ENCODE peak calls at places on chromosome 6, in nine cellular contexts. One of them, this sample, is unnamed.
A peak's percentile ranks its signal among the peaks of the same experiment; 100 is the strongest.

GRCh38 chr6:138238368-138238767 is 20.1 kb upstream of the PBOV1 start:
- DNase-seq in foreskin fibroblast: no peak
- DNase-seq in IMR-90: no peak
- DNase-seq in left lung: no peak
- DNase-seq in WERI-Rb-1: no peak
- DNase-seq in psoas muscle: no peak
- DNase-seq in skeletal muscle cell: no peak
- DNase-seq in GM23338: no peak
- DNase-seq in hepatocyte: no peak
- DNase-seq in this sample: no peak

GRCh38 chr6:38302081-38302480 is 337.6 kb downstream of the BTBD9 start:
- DNase-seq in psoas muscle: no peak
- DNase-seq in skeletal muscle cell: no peak
- DNase-seq in WERI-Rb-1: no peak
- DNase-seq in foreskin fibroblast: peak; percentile 41
- DNase-seq in left lung: no peak
- DNase-seq in hepatocyte: no peak
- DNase-seq in GM23338: no peak
- DNase-seq in IMR-90: peak; percentile 58
- DNase-seq in this sample: no peak

GRCh38 chr6:24667378-24667803 is 514 bp downstream of the ACOT13 start:
- DNase-seq in foreskin fibroblast: peak; percentile 58
- DNase-seq in IMR-90: peak; percentile 23
- DNase-seq in WERI-Rb-1: no peak
- DNase-seq in psoas muscle: no peak
- DNase-seq in skeletal muscle cell: no peak
- DNase-seq in left lung: no peak
- DNase-seq in hepatocyte: peak; percentile 76
- DNase-seq in GM23338: no peak
- DNase-seq in this sample: no peak

GRCh38 chr6:3405182-3405518 is 51.7 kb downstream of the SLC22A23 start:
- DNase-seq in foreskin fibroblast: no peak
- DNase-seq in GM23338: no peak
- DNase-seq in hepatocyte: no peak
- DNase-seq in skeletal muscle cell: no peak
- DNase-seq in IMR-90: no peak
- DNase-seq in psoas muscle: no peak
- DNase-seq in left lung: no peak
- DNase-seq in WERI-Rb-1: no peak
- DNase-seq in this sample: no peak

GRCh38 chr6:138973481-138974140 is 14.4 kb downstream of the REPS1 start:
- DNase-seq in hepatocyte: no peak
- DNase-seq in IMR-90: peak; percentile 67
- DNase-seq in psoas muscle: no peak
- DNase-seq in foreskin fibroblast: peak; percentile 77
- DNase-seq in left lung: no peak
- DNase-seq in GM23338: no peak
- DNase-seq in skeletal muscle cell: no peak
- DNase-seq in WERI-Rb-1: no peak
- DNase-seq in this sample: no peak

GRCh38 chr6:156060013-156060412 is 604.4 kb upstream of the NOX3 start:
- DNase-seq in psoas muscle: no peak
- DNase-seq in IMR-90: no peak
- DNase-seq in hepatocyte: no peak
- DNase-seq in foreskin fibroblast: no peak
- DNase-seq in skeletal muscle cell: no peak
- DNase-seq in left lung: no peak
- DNase-seq in GM23338: no peak
- DNase-seq in WERI-Rb-1: no peak
- DNase-seq in this sample: no peak

GRCh38 chr6:56649053-56649769 is 6.5 kb upstream of the DST start:
- DNase-seq in left lung: no peak
- DNase-seq in skeletal muscle cell: no peak
- DNase-seq in foreskin fibroblast: no peak
- DNase-seq in WERI-Rb-1: no peak
- DNase-seq in IMR-90: no peak
- DNase-seq in psoas muscle: no peak
- DNase-seq in hepatocyte: peak; percentile 27
- DNase-seq in GM23338: no peak
- DNase-seq in this sample: no peak

GRCh38 chr6:38503940-38504682 is 135.6 kb downstream of the BTBD9 start:
- DNase-seq in foreskin fibroblast: no peak
- DNase-seq in psoas muscle: no peak
- DNase-seq in GM23338: no peak
- DNase-seq in IMR-90: no peak
- DNase-seq in hepatocyte: no peak
- DNase-seq in WERI-Rb-1: no peak
- DNase-seq in skeletal muscle cell: peak; percentile 25
- DNase-seq in left lung: no peak
- DNase-seq in this sample: no peak

GRCh38 chr6:75802366-75802765 is 53.3 kb downstream of the MYO6 start:
- DNase-seq in foreskin fibroblast: no peak
- DNase-seq in WERI-Rb-1: no peak
- DNase-seq in skeletal muscle cell: no peak
- DNase-seq in psoas muscle: no peak
- DNase-seq in IMR-90: peak; percentile 10
- DNase-seq in left lung: no peak
- DNase-seq in hepatocyte: no peak
- DNase-seq in GM23338: no peak
- DNase-seq in this sample: no peak

GRCh38 chr6:81605526-81605925 is 147.0 kb downstream of the TENT5A start:
- DNase-seq in psoas muscle: no peak
- DNase-seq in skeletal muscle cell: no peak
- DNase-seq in left lung: no peak
- DNase-seq in hepatocyte: no peak
- DNase-seq in foreskin fibroblast: no peak
- DNase-seq in GM23338: no peak
- DNase-seq in WERI-Rb-1: no peak
- DNase-seq in IMR-90: no peak
- DNase-seq in this sample: no peak

GRCh38 chr6:130843575-130844320 is 16.5 kb downstream of the SMLR1 start:
- DNase-seq in GM23338: peak; percentile 72
- DNase-seq in left lung: no peak
- DNase-seq in skeletal muscle cell: peak; percentile 4
- DNase-seq in WERI-Rb-1: no peak
- DNase-seq in foreskin fibroblast: peak; percentile 73
- DNase-seq in IMR-90: peak; percentile 33
- DNase-seq in psoas muscle: no peak
- DNase-seq in hepatocyte: peak; percentile 52
- DNase-seq in this sample: peak; percentile 20

GRCh38 chr6:16718301-16718700 is 43.0 kb downstream of the ATXN1 start:
- DNase-seq in hepatocyte: no peak
- DNase-seq in GM23338: no peak
- DNase-seq in psoas muscle: no peak
- DNase-seq in left lung: no peak
- DNase-seq in WERI-Rb-1: no peak
- DNase-seq in IMR-90: no peak
- DNase-seq in foreskin fibroblast: no peak
- DNase-seq in skeletal muscle cell: no peak
- DNase-seq in this sample: no peak
- H3K4me3 ChIP-seq in hepatocyte: no peak overlapping the region
- H3K4me3 ChIP-seq in GM23338: no peak overlapping the region
- H3K4me3 ChIP-seq in psoas muscle: no peak overlapping the region
- H3K4me3 ChIP-seq in left lung: no peak overlapping the region
- H3K4me3 ChIP-seq in WERI-Rb-1: no peak overlapping the region
- H3K4me3 ChIP-seq in IMR-90: no peak overlapping the region
- H3K4me3 ChIP-seq in foreskin fibroblast: no peak overlapping the region
- H3K4me3 ChIP-seq in skeletal muscle cell: no peak overlapping the region
- H3K4me3 ChIP-seq in this sample: no peak overlapping the region

GRCh38 chr6:168214586-168215104 is 104.9 kb downstream of the DACT2 start:
- DNase-seq in psoas muscle: no peak
- DNase-seq in skeletal muscle cell: no peak
- DNase-seq in foreskin fibroblast: no peak
- DNase-seq in hepatocyte: no peak
- DNase-seq in left lung: no peak
- DNase-seq in GM23338: no peak
- DNase-seq in IMR-90: no peak
- DNase-seq in WERI-Rb-1: no peak
- DNase-seq in this sample: no peak
- H3K4me3 ChIP-seq in psoas muscle: no peak overlapping the region
- H3K4me3 ChIP-seq in skeletal muscle cell: no peak overlapping the region
- H3K4me3 ChIP-seq in foreskin fibroblast: no peak overlapping the region
- H3K4me3 ChIP-seq in hepatocyte: no peak overlapping the region
- H3K4me3 ChIP-seq in left lung: no peak overlapping the region
- H3K4me3 ChIP-seq in GM23338: no peak overlapping the region
- H3K4me3 ChIP-seq in IMR-90: no peak overlapping the region
- H3K4me3 ChIP-seq in WERI-Rb-1: no peak overlapping the region
- H3K4me3 ChIP-seq in this sample: no peak overlapping the region

GRCh38 chr6:157221817-157222175 is 101.5 kb downstream of the TMEM242 start:
- DNase-seq in left lung: no peak
- DNase-seq in WERI-Rb-1: no peak
- DNase-seq in psoas muscle: no peak
- DNase-seq in hepatocyte: no peak
- DNase-seq in foreskin fibroblast: no peak
- DNase-seq in IMR-90: no peak
- DNase-seq in skeletal muscle cell: no peak
- DNase-seq in GM23338: no peak
- DNase-seq in this sample: no peak

GRCh38 chr6:157219201-157220200 is 103.8 kb downstream of the TMEM242 start:
- DNase-seq in foreskin fibroblast: peak; percentile 56
- DNase-seq in IMR-90: peak; percentile 63
- DNase-seq in hepatocyte: no peak
- DNase-seq in left lung: no peak
- DNase-seq in GM23338: peak; percentile 39
- DNase-seq in skeletal muscle cell: peak; percentile 25
- DNase-seq in WERI-Rb-1: no peak
- DNase-seq in psoas muscle: no peak
- DNase-seq in this sample: no peak

GRCh38 chr6:157221049-157221816 is 102.1 kb downstream of the TMEM242 start:
- DNase-seq in psoas muscle: peak; percentile 91
- DNase-seq in left lung: peak; percentile 88
- DNase-seq in IMR-90: peak; percentile 63
- DNase-seq in GM23338: peak; percentile 81
- DNase-seq in skeletal muscle cell: no peak
- DNase-seq in hepatocyte: no peak
- DNase-seq in foreskin fibroblast: peak; percentile 90
- DNase-seq in WERI-Rb-1: no peak
- DNase-seq in this sample: no peak

GRCh38 chr6:157218371-157219198 is 104.7 kb downstream of the TMEM242 start:
- DNase-seq in skeletal muscle cell: no peak
- DNase-seq in left lung: no peak
- DNase-seq in hepatocyte: no peak
- DNase-seq in IMR-90: no peak
- DNase-seq in psoas muscle: peak; percentile 49
- DNase-seq in WERI-Rb-1: no peak
- DNase-seq in foreskin fibroblast: no peak
- DNase-seq in GM23338: no peak
- DNase-seq in this sample: no peak

GRCh38 chr6:157220485-157220884 is 102.8 kb downstream of the TMEM242 start:
- DNase-seq in foreskin fibroblast: no peak
- DNase-seq in GM23338: no peak
- DNase-seq in IMR-90: no peak
- DNase-seq in skeletal muscle cell: no peak
- DNase-seq in hepatocyte: no peak
- DNase-seq in WERI-Rb-1: no peak
- DNase-seq in left lung: no peak
- DNase-seq in psoas muscle: no peak
- DNase-seq in this sample: no peak
- H3K4me3 ChIP-seq in foreskin fibroblast: peak overlapping the region; percentile 53
- H3K4me3 ChIP-seq in GM23338: no peak overlapping the region
- H3K4me3 ChIP-seq in IMR-90: no peak overlapping the region
- H3K4me3 ChIP-seq in skeletal muscle cell: peak overlapping the region; percentile 38
- H3K4me3 ChIP-seq in hepatocyte: no peak overlapping the region
- H3K4me3 ChIP-seq in WERI-Rb-1: no peak overlapping the region
- H3K4me3 ChIP-seq in left lung: peak overlapping the region; percentile 25
- H3K4me3 ChIP-seq in psoas muscle: peak overlapping the region; percentile 62
- H3K4me3 ChIP-seq in this sample: no peak overlapping the region

GRCh38 chr6:112639436-112639835 is 292.3 kb downstream of the RFPL4B start:
- DNase-seq in IMR-90: peak; percentile 91
- DNase-seq in left lung: no peak
- DNase-seq in hepatocyte: no peak
- DNase-seq in foreskin fibroblast: peak; percentile 82
- DNase-seq in GM23338: no peak
- DNase-seq in skeletal muscle cell: peak; percentile 59
- DNase-seq in psoas muscle: no peak
- DNase-seq in WERI-Rb-1: no peak
- DNase-seq in this sample: peak; percentile 76

GRCh38 chr6:112636650-112637260 is 289.6 kb downstream of the RFPL4B start:
- DNase-seq in psoas muscle: no peak
- DNase-seq in left lung: no peak
- DNase-seq in IMR-90: peak; percentile 83
- DNase-seq in WERI-Rb-1: no peak
- DNase-seq in skeletal muscle cell: peak; percentile 55
- DNase-seq in foreskin fibroblast: peak; percentile 67
- DNase-seq in GM23338: no peak
- DNase-seq in hepatocyte: no peak
- DNase-seq in this sample: peak; percentile 16

DNA sequence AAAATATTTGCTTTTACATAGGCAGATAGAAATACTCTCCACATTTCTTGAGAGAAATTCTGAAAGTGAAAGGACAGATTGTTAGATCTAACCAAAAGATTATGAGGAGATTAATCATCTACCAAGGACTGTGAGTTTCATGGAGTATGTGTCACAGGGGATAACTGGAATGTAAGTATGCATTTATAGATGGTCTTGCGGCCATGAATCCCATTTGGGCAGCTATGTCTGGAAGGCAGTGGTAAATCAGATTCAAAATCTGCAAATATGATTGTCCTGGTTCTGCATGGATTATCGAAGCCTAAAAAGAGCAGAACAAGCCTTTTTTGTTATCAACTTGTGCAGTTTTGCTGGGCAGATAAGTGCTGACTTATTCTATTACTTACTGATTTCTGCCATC is 293.8 kb downstream of the RFPL4B start:
- DNase-seq in IMR-90: peak; percentile 68
- DNase-seq in WERI-Rb-1: no peak
- DNase-seq in psoas muscle: no peak
- DNase-seq in hepatocyte: no peak
- DNase-seq in GM23338: no peak
- DNase-seq in skeletal muscle cell: peak; percentile 68
- DNase-seq in foreskin fibroblast: peak; percentile 80
- DNase-seq in left lung: no peak
- DNase-seq in this sample: peak; percentile 63
- H3K4me3 ChIP-seq in IMR-90: no peak overlapping the region
- H3K4me3 ChIP-seq in WERI-Rb-1: no peak overlapping the region
- H3K4me3 ChIP-seq in psoas muscle: no peak overlapping the region
- H3K4me3 ChIP-seq in hepatocyte: no peak overlapping the region
- H3K4me3 ChIP-seq in GM23338: no peak overlapping the region
- H3K4me3 ChIP-seq in skeletal muscle cell: no peak overlapping the region
- H3K4me3 ChIP-seq in foreskin fibroblast: no peak overlapping the region
- H3K4me3 ChIP-seq in left lung: no peak overlapping the region
- H3K4me3 ChIP-seq in this sample: no peak overlapping the region

GRCh38 chr6:133888931-133889556 is at the start of gene TCF21:
- DNase-seq in skeletal muscle cell: no peak
- DNase-seq in psoas muscle: no peak
- DNase-seq in GM23338: peak; percentile 84
- DNase-seq in IMR-90: peak; percentile 85
- DNase-seq in WERI-Rb-1: no peak
- DNase-seq in hepatocyte: peak; percentile 51
- DNase-seq in foreskin fibroblast: peak; percentile 69
- DNase-seq in left lung: no peak
- DNase-seq in this sample: no peak
- H3K4me3 ChIP-seq in skeletal muscle cell: peak within 1 kb of the TSS; percentile 41
- H3K4me3 ChIP-seq in psoas muscle: peak within 1 kb of the TSS; percentile 67
- H3K4me3 ChIP-seq in GM23338: peak within 1 kb of the TSS; percentile 73
- H3K4me3 ChIP-seq in IMR-90: peak within 1 kb of the TSS; percentile 99
- H3K4me3 ChIP-seq in WERI-Rb-1: no peak within 1 kb of the TSS
- H3K4me3 ChIP-seq in hepatocyte: peak within 1 kb of the TSS; percentile 32
- H3K4me3 ChIP-seq in foreskin fibroblast: peak within 1 kb of the TSS; percentile 54
- H3K4me3 ChIP-seq in left lung: peak within 1 kb of the TSS; percentile 23
- H3K4me3 ChIP-seq in this sample: no peak within 1 kb of the TSS

GRCh38 chr6:158939255-158940170 is 60.5 kb downstream of the RSPH3 start:
- DNase-seq in psoas muscle: no peak
- DNase-seq in hepatocyte: peak; percentile 22
- DNase-seq in WERI-Rb-1: no peak
- DNase-seq in skeletal muscle cell: no peak
- DNase-seq in left lung: no peak
- DNase-seq in IMR-90: no peak
- DNase-seq in foreskin fibroblast: peak; percentile 13
- DNase-seq in GM23338: peak; percentile 65
- DNase-seq in this sample: no peak
- H3K4me3 ChIP-seq in psoas muscle: peak overlapping the region; percentile 36
- H3K4me3 ChIP-seq in hepatocyte: no peak overlapping the region
- H3K4me3 ChIP-seq in WERI-Rb-1: no peak overlapping the region
- H3K4me3 ChIP-seq in skeletal muscle cell: peak overlapping the region; percentile 17
- H3K4me3 ChIP-seq in left lung: peak overlapping the region; percentile 21
- H3K4me3 ChIP-seq in IMR-90: no peak overlapping the region
- H3K4me3 ChIP-seq in foreskin fibroblast: peak overlapping the region; percentile 26
- H3K4me3 ChIP-seq in GM23338: peak overlapping the region; percentile 60
- H3K4me3 ChIP-seq in this sample: no peak overlapping the region